ENCODE peak calls at places on chromosomes 7 and 10, in four cellular contexts. Q is HL-60, H is GM12878, L is K562. V is an unnamed sample.

GRCh38 chr10:68598978-68599753 is 39.0 kb downstream of the TET1 start:
- DNase-seq in Q (no peak), H (no peak), L (peak), V (no peak)

GRCh38 chr10:73117976-73118743 is 7.9 kb downstream of the NUDT13 start:
- DNase-seq in Q (no peak), H (peak), L (no peak), V (no peak)

GRCh38 chr10:60311821-60312220 is 77.9 kb downstream of the ANK3 start:
- DNase-seq in Q (no peak), H (no peak), L (no peak), V (no peak)

GRCh38 chr7:10824154-10824553 is 149.5 kb upstream of the PHF14 start:
- DNase-seq in Q (no peak), H (no peak), L (no peak), V (no peak)

GRCh38 chr7:66143876-66144332 is 29.3 kb downstream of the CRCP start:
- DNase-seq in Q (no peak), H (no peak), L (no peak), V (no peak)

GRCh38 chr7:120742370-120742769 is 115.6 kb downstream of the TSPAN12 start:
- DNase-seq in Q (no peak), H (no peak), L (no peak), V (no peak)

GRCh38 chr10:78362406-78363022 is 328.9 kb downstream of the RPS24 start:
- DNase-seq in Q (peak), H (no peak), L (no peak), V (no peak)

GRCh38 chr7:25615005-25615404 is 386.7 kb upstream of the NPVF start:
- DNase-seq in Q (no peak), H (no peak), L (no peak), V (no peak)

GRCh38 chr7:6640246-6640721 is 3.2 kb downstream of the ZNF316 start:
- DNase-seq in Q (no peak), H (no peak), L (peak), V (no peak)

GRCh38 chr7:24573554-24574338 is 494 bp downstream of the PALS2 start:
- DNase-seq in Q (no peak), H (no peak), L (peak), V (peak)

GRCh38 chr10:13922591-13922990 is 335.8 kb downstream of the PRPF18 start:
- DNase-seq in Q (no peak), H (no peak), L (no peak), V (no peak)

GRCh38 chr10:9239298-9239697 is 1184.8 kb downstream of the GATA3 start:
- DNase-seq in Q (no peak), H (no peak), L (no peak), V (no peak)
- TF ChIP-seq SPI1 in Q (no peak), H (no peak), L (no peak), V (no peak)

GRCh38 chr7:47762207-47762606 is 180.3 kb upstream of the TNS3 start:
- DNase-seq in Q (no peak), H (no peak), L (no peak), V (no peak)

GRCh38 chr7:47758546-47758945 is 176.6 kb upstream of the TNS3 start:
- DNase-seq in Q (no peak), H (no peak), L (no peak), V (no peak)

GRCh38 chr7:47757946-47758371 is 176.0 kb upstream of the TNS3 start:
- DNase-seq in Q (no peak), H (no peak), L (no peak), V (no peak)

GRCh38 chr7:47762746-47763062 is 180.8 kb upstream of the TNS3 start:
- DNase-seq in Q (no peak), H (no peak), L (no peak), V (no peak)

DNA sequence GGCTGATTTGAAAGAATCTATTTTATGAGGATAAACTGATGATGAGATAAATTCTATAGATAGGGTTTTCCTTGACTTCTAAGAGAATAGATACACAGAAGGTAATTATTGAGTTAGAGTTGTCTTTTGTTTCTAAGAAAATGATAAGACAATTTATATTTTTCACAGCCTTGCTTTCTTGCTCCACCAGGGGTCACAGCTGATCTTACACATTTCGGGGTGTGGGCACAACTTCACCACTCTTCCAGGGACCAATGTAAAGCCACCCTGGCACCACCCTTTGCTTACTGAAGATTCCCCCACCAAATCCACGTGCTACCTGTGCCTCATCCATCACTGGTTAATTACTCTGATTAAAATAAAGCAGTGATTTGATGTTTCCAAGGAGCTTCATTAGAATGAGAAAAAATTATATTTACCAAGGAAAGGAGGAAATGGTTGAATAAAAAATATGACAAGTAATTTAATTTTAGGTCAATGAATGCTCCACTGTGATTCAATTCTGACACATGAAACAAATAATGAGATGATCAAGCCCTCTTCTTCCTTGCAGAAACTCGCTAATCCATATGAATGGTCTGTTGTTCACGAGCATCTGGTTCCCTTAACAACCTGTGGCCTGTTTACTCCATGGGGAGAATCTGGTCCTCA is 177.3 kb upstream of the TNS3 start:
- DNase-seq in Q (no peak), H (no peak), L (no peak), V (no peak)
- TF ChIP-seq SPI1 in Q (no peak), H (no peak), L (no peak), V (no peak)

DNA sequence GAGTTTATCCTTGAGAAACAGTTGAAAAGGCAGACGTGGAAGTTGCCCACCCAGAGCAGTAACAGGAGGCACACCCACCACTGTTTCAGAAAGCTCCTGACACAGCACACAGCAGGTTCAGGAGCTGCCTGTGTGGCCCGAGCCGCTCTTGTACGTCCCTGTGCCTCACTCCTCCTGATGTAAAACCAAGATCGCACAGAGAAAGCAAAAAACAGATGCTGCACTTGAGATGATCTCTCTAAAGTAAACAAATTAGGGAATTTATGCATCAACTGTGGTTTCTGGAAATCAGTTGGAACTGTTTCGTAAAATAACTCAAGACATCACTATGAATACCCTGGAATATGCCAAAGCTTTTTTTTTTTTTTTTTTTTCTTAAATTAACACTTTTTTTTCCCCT is 620.8 kb downstream of the PARD3 start:
- DNase-seq in Q (no peak), H (no peak), L (no peak), V (no peak)
- TF ChIP-seq SPI1 in Q (no peak), H (no peak), L (no peak), V (no peak)

GRCh38 chr10:88395677-88396076 is 187.4 kb downstream of the RNLS start:
- DNase-seq in Q (no peak), H (no peak), L (no peak), V (no peak)
- TF ChIP-seq SPI1 in Q (no peak), H (no peak), L (no peak), V (no peak)

GRCh38 chr10:29386347-29386999 is 97.6 kb downstream of the LYZL1 start:
- DNase-seq in Q (no peak), H (no peak), L (peak), V (no peak)
- TF ChIP-seq SPI1 in Q (no peak), H (no peak), L (no peak), V (no peak)

DNA sequence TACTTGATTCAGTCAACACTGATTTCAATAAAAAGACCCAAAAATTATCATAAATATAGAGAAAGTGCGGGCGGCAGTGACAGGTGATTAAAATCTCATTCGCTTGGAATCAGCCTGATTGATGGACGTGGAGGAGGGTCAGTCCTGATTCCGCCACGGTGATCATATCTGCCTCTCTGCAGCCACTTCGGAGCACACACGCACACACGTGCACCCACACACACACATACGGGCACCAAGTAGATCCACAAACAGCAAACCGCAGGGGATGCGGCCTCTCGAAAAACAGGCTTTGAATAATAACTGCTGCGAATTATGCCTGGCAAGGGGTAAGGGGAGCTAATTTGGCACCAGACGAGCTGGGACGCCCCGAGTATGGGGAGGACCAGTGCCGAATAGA is 31.1 kb downstream of the EBF3 start:
- DNase-seq in Q (no peak), H (no peak), L (no peak), V (no peak)
- TF ChIP-seq SPI1 in Q (no peak), H (no peak), L (no peak), V (no peak)

GRCh38 chr7:30702200-30702599 is 19.9 kb upstream of the CRHR2 start:
- DNase-seq in Q (no peak), H (no peak), L (no peak), V (no peak)
- TF ChIP-seq SPI1 in Q (peak), H (no peak), L (no peak), V (no peak)

DNA sequence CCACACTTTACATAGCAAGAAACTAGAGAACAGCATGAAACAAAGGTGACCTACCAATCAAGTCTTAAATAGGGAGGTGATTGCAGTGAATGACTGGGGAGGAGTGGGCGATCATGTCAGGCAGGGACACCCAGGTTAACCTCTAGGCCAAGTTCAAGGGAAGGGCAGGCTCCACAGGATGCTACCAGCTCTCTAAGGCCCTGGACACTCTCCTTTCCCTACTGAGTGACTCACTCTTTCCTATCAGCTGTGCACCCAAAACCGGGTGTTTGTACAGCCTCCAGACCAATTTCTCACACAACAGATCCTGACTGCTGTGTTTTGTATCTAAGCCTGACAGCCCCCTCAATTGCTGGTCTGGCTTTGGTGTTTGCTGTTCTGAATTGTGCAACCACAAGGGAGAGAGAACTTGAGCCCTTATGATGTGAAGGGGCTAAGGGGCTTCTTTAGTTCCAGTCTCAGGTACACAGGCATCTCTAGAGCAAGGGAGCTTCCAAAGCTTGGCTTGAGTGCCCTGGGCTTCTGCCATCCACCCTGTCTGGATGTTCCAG is 107.8 kb downstream of the TBXAS1 start:
- DNase-seq in Q (peak), H (no peak), L (peak), V (no peak)
- TF ChIP-seq SPI1 in Q (no peak), H (no peak), L (no peak), V (no peak)

GRCh38 chr10:46216836-46217748 is 69.7 kb upstream of the ANTXRL start:
- DNase-seq in Q (peak), H (no peak), L (peak), V (no peak)
- TF ChIP-seq SPI1 in Q (no peak), H (no peak), L (peak), V (no peak)